ENCODE peak calls at places on chromosomes 2 and 18, in ten cellular contexts. B, C, Z, S, K, W, Y, D, A and P are unnamed samples.

GRCh38 chr2:124283090-124283489 is 258.0 kb downstream of the CNTNAP5 start:
- DNase-seq in B (peak; percentile 28), C (no peak), Z (no peak), S (no peak), K (no peak), W (no peak), Y (no peak), D (peak; percentile 6), A (no peak), P (no peak)

GRCh38 chr2:164439885-164440284 is 181.4 kb downstream of the GRB14 start:
- DNase-seq in B (no peak), C (no peak), Z (no peak), S (no peak), K (no peak), W (no peak), Y (no peak), D (no peak), A (no peak), P (no peak)

GRCh38 chr2:152171733-152172132 is 3.8 kb downstream of the STAM2 start:
- DNase-seq in B (no peak), C (no peak), Z (no peak), S (no peak), K (no peak), W (peak; percentile 29), Y (no peak), D (no peak), A (no peak), P (no peak)

GRCh38 chr2:80086831-80087230 is 217.7 kb downstream of the LRRTM1 start:
- DNase-seq in B (peak; percentile 70), C (no peak), Z (no peak), S (no peak), K (no peak), W (peak; percentile 83), Y (no peak), D (peak; percentile 86), A (no peak), P (no peak)

GRCh38 chr2:190837417-190837816 is 43.2 kb upstream of the GLS start:
- DNase-seq in B (no peak), C (no peak), Z (no peak), S (no peak), K (no peak), W (peak; percentile 84), Y (no peak), D (peak; percentile 47), A (no peak), P (no peak)

GRCh38 chr2:96143848-96144480 is 1.3 kb downstream of the DUSP2 start:
- DNase-seq in B (peak; percentile 79), C (no peak), Z (no peak), S (no peak), K (peak; percentile 36), W (no peak), Y (peak; percentile 7), D (no peak), A (peak; percentile 50), P (no peak)

GRCh38 chr2:127661949-127662510 is 13.3 kb downstream of the LIMS2 start:
- DNase-seq in B (no peak), C (no peak), Z (no peak), S (no peak), K (peak; percentile 10), W (peak; percentile 86), Y (no peak), D (peak; percentile 24), A (no peak), P (no peak)

GRCh38 chr18:10949655-10950054 is 199.7 kb downstream of the PIEZO2 start:
- DNase-seq in B (peak; percentile 68), C (no peak), Z (no peak), S (no peak), K (no peak), W (no peak), Y (no peak), D (no peak), A (no peak), P (no peak)

GRCh38 chr2:130339885-130340745 is 2.6 kb upstream of the IMP4 start:
- DNase-seq in B (no peak), C (no peak), Z (no peak), S (no peak), K (no peak), W (no peak), Y (no peak), D (no peak), A (no peak), P (no peak)

GRCh38 chr2:42494434-42495233 is 852 bp upstream of the KCNG3 start:
- DNase-seq in B (peak; percentile 96), C (no peak), Z (peak; percentile 87), S (peak; percentile 73), K (peak; percentile 87), W (peak; percentile 74), Y (peak; percentile 84), D (peak; percentile 81), A (peak; percentile 62), P (peak; percentile 36)

GRCh38 chr2:126419403-126419802 is 236.6 kb upstream of the GYPC start:
- DNase-seq in B (no peak), C (no peak), Z (no peak), S (no peak), K (no peak), W (no peak), Y (no peak), D (no peak), A (no peak), P (no peak)

DNA sequence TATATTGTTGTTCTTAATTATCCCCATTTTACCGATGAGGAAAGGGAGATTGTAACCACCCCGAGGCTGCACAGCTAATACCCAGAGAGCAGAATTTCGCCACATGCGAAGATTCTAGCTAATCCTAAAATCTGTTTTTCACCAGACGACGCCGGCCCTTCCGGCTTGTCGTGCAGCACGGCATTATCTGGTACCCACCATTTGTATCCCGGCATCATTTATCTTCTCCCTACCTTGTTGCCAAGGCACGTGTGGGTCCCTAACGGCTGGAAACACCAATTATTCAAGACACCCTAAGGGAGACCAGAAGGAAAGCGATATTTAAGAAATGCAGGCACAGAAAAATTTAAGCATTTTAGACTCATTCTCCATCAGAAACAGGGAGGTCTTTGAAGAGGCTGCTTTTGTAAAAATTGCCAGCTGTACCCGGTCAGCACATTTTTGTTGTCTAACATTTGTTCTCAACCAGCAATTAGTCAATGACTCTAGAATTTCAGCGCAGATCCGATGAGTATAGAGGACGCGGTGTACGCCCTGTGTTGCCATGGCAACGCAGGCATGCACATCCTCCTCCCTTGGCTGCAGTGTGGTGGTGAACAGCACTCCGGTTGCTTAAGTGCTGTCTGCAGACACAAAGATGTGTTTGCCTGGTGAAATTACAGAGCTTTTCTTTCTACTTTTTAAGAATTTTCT is 111.6 kb downstream of the AGAP1 start:
- DNase-seq in B (peak; percentile 73), C (peak; percentile 88), Z (no peak), S (peak; percentile 96), K (peak; percentile 54), W (peak; percentile 100), Y (peak; percentile 89), D (peak; percentile 98), A (peak; percentile 33), P (peak; percentile 96)
- H3K27ac ChIP-seq in B (no peak overlapping the region), C (no peak overlapping the region), Z (no peak overlapping the region), S (peak overlapping the region; percentile 58), K (peak overlapping the region; percentile 50), W (peak overlapping the region; percentile 94), Y (no peak overlapping the region), D (peak overlapping the region; percentile 59), A (no peak overlapping the region), P (peak overlapping the region; percentile 94)

GRCh38 chr18:12028674-12029073 is 47.4 kb downstream of the IMPA2 start:
- DNase-seq in B (no peak), C (no peak), Z (no peak), S (no peak), K (no peak), W (no peak), Y (no peak), D (no peak), A (no peak), P (no peak)

GRCh38 chr18:12028040-12028628 is 46.8 kb downstream of the IMPA2 start:
- DNase-seq in B (peak; percentile 65), C (no peak), Z (no peak), S (no peak), K (no peak), W (no peak), Y (no peak), D (no peak), A (no peak), P (no peak)

GRCh38 chr18:12027046-12027445 is 45.7 kb downstream of the IMPA2 start:
- DNase-seq in B (no peak), C (no peak), Z (no peak), S (no peak), K (no peak), W (no peak), Y (no peak), D (no peak), A (no peak), P (no peak)

GRCh38 chr18:12026562-12026961 is 45.3 kb downstream of the IMPA2 start:
- DNase-seq in B (no peak), C (no peak), Z (no peak), S (no peak), K (no peak), W (no peak), Y (no peak), D (no peak), A (no peak), P (no peak)

GRCh38 chr18:12027480-12027879 is 46.2 kb downstream of the IMPA2 start:
- DNase-seq in B (no peak), C (no peak), Z (no peak), S (no peak), K (no peak), W (no peak), Y (no peak), D (no peak), A (no peak), P (no peak)
- H3K27ac ChIP-seq in B (no peak overlapping the region), C (no peak overlapping the region), Z (no peak overlapping the region), S (no peak overlapping the region), K (no peak overlapping the region), W (no peak overlapping the region), Y (no peak overlapping the region), D (no peak overlapping the region), A (no peak overlapping the region), P (no peak overlapping the region)

DNA sequence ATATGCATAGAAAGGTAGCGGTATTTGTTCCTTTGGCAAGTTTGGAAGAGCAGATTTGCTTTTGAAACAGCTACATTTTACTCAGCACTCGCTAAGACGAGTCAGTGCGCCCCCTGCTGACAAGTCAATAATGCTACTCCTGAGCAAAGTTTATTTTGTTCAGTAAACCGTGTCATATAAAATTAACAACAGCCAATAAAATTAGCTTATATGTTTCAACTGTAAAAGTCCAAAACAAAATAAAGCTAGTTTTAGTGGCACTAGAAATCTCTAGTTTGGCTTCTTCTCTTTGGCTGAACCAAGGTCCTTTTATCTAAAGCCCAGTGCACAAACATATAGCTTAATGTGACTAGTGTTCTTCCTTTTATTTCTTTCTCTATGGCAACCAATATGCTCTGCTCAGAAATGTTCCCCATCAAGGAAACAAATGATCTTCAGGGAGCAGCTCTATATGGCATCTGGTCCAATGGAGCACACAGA is 4.3 kb upstream of the POU3F3 start:
- DNase-seq in B (peak; percentile 72), C (no peak), Z (peak; percentile 47), S (no peak), K (peak; percentile 71), W (peak; percentile 83), Y (peak; percentile 47), D (peak; percentile 62), A (no peak), P (no peak)
- H3K27ac ChIP-seq in B (no peak overlapping the region), C (no peak overlapping the region), Z (no peak overlapping the region), S (no peak overlapping the region), K (no peak overlapping the region), W (no peak overlapping the region), Y (no peak overlapping the region), D (no peak overlapping the region), A (no peak overlapping the region), P (peak overlapping the region; percentile 98)

DNA sequence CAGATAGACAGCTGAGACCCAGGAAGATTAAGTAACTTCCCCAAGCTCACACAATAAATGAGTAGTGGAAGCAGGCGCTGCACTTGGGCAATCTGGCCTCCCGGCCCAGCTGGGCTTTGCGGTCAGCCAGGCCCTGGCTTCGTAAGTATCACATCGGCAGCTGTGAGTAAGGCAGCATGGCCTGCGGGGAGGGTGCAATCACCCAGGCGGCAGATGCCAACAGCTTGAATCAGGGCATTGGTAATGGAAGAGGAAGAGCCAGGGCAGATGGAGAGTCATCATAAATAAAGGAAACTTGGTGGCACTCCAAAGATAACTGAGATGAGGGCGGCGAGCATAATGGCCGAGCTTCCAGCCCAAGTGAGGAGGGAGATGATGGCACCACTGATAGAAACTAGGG is 217.9 kb upstream of the PID1 start:
- DNase-seq in B (no peak), C (no peak), Z (no peak), S (no peak), K (no peak), W (peak; percentile 32), Y (no peak), D (peak; percentile 34), A (no peak), P (no peak)
- H3K27ac ChIP-seq in B (no peak overlapping the region), C (no peak overlapping the region), Z (no peak overlapping the region), S (no peak overlapping the region), K (no peak overlapping the region), W (no peak overlapping the region), Y (no peak overlapping the region), D (no peak overlapping the region), A (no peak overlapping the region), P (no peak overlapping the region)